ENCODE peak calls at places on chromosomes 4 and X, in seven cellular contexts. One of them, this sample, is unnamed.

GRCh38 chrX:39927380-39927779 is 170.4 kb downstream of the BCOR start:
- DNase-seq in ovary: no peak
- DNase-seq in tibial nerve: no peak
- DNase-seq in A549: no peak
- DNase-seq in transverse colon: no peak
- DNase-seq in suprapubic skin: no peak
- DNase-seq in K562: no peak
- DNase-seq in this sample: no peak

GRCh38 chr4:79982587-79983327 is 90.3 kb downstream of the ANTXR2 start:
- DNase-seq in ovary: no peak
- DNase-seq in tibial nerve: no peak
- DNase-seq in A549: no peak
- DNase-seq in transverse colon: no peak
- DNase-seq in suprapubic skin: no peak
- DNase-seq in K562: no peak
- DNase-seq in this sample: no peak

GRCh38 chr4:147496500-147496899 is 15.6 kb downstream of the EDNRA start:
- DNase-seq in ovary: no peak
- DNase-seq in tibial nerve: no peak
- DNase-seq in A549: no peak
- DNase-seq in transverse colon: no peak
- DNase-seq in suprapubic skin: no peak
- DNase-seq in K562: no peak
- DNase-seq in this sample: no peak

GRCh38 chrX:153628129-153628528 is 18.9 kb upstream of the DUSP9 start:
- DNase-seq in ovary: no peak
- DNase-seq in tibial nerve: no peak
- DNase-seq in A549: no peak
- DNase-seq in transverse colon: no peak
- DNase-seq in suprapubic skin: peak; percentile 31
- DNase-seq in K562: no peak
- DNase-seq in this sample: no peak

GRCh38 chrX:39450578-39450977 is 647.2 kb downstream of the BCOR start:
- DNase-seq in ovary: no peak
- DNase-seq in tibial nerve: no peak
- DNase-seq in A549: no peak
- DNase-seq in transverse colon: no peak
- DNase-seq in suprapubic skin: no peak
- DNase-seq in K562: peak; percentile 70
- DNase-seq in this sample: no peak

GRCh38 chrX:139825618-139826017 is 107.2 kb downstream of the ATP11C start:
- DNase-seq in ovary: no peak
- DNase-seq in tibial nerve: no peak
- DNase-seq in A549: no peak
- DNase-seq in transverse colon: no peak
- DNase-seq in suprapubic skin: no peak
- DNase-seq in K562: no peak
- DNase-seq in this sample: no peak

GRCh38 chr4:135840781-135841180 is 1639.2 kb upstream of the PABPC4L start:
- DNase-seq in ovary: no peak
- DNase-seq in tibial nerve: no peak
- DNase-seq in A549: no peak
- DNase-seq in transverse colon: no peak
- DNase-seq in suprapubic skin: no peak
- DNase-seq in K562: no peak
- DNase-seq in this sample: no peak

GRCh38 chr4:184384810-184385557 is 89.4 kb downstream of the IRF2 start:
- DNase-seq in ovary: no peak
- DNase-seq in tibial nerve: no peak
- DNase-seq in A549: no peak
- DNase-seq in transverse colon: no peak
- DNase-seq in suprapubic skin: no peak
- DNase-seq in K562: no peak
- DNase-seq in this sample: no peak

GRCh38 chrX:42023122-42023521 is 99.8 kb upstream of the CASK start:
- DNase-seq in ovary: no peak
- DNase-seq in tibial nerve: no peak
- DNase-seq in A549: no peak
- DNase-seq in transverse colon: no peak
- DNase-seq in suprapubic skin: no peak
- DNase-seq in K562: no peak
- DNase-seq in this sample: no peak

GRCh38 chrX:71976753-71977152 is 66.1 kb downstream of the NHSL2 start:
- DNase-seq in ovary: no peak
- DNase-seq in tibial nerve: no peak
- DNase-seq in A549: no peak
- DNase-seq in transverse colon: no peak
- DNase-seq in suprapubic skin: no peak
- DNase-seq in K562: no peak
- DNase-seq in this sample: no peak

GRCh38 chr4:112938461-112939058 is 110.9 kb upstream of the ANK2 start:
- DNase-seq in ovary: no peak
- DNase-seq in tibial nerve: no peak
- DNase-seq in A549: peak; percentile 22
- DNase-seq in transverse colon: no peak
- DNase-seq in suprapubic skin: no peak
- DNase-seq in K562: peak; percentile 10
- DNase-seq in this sample: no peak

GRCh38 chr4:177809786-177810185 is 367.5 kb upstream of the AGA start:
- DNase-seq in ovary: no peak
- DNase-seq in tibial nerve: no peak
- DNase-seq in A549: no peak
- DNase-seq in transverse colon: peak; percentile 17
- DNase-seq in suprapubic skin: no peak
- DNase-seq in K562: no peak
- DNase-seq in this sample: no peak

GRCh38 chr4:75598390-75598789 is 31.9 kb downstream of the CDKL2 start:
- DNase-seq in ovary: no peak
- DNase-seq in tibial nerve: no peak
- DNase-seq in A549: no peak
- DNase-seq in transverse colon: no peak
- DNase-seq in suprapubic skin: no peak
- DNase-seq in K562: peak; percentile 16
- DNase-seq in this sample: no peak

GRCh38 chrX:109840585-109840984 is 107.5 kb upstream of the ACSL4 start:
- DNase-seq in ovary: no peak
- DNase-seq in tibial nerve: peak; percentile 17
- DNase-seq in A549: peak; percentile 31
- DNase-seq in transverse colon: peak; percentile 18
- DNase-seq in suprapubic skin: no peak
- DNase-seq in K562: peak; percentile 70
- DNase-seq in this sample: peak; percentile 55

GRCh38 chr4:78325244-78326187 is 226.1 kb upstream of the ANXA3 start:
- DNase-seq in ovary: no peak
- DNase-seq in tibial nerve: no peak
- DNase-seq in A549: no peak
- DNase-seq in transverse colon: peak; percentile 42
- DNase-seq in suprapubic skin: no peak
- DNase-seq in K562: no peak
- DNase-seq in this sample: no peak

GRCh38 chr4:47686294-47686872 is 151.5 kb downstream of the CORIN start:
- DNase-seq in ovary: no peak
- DNase-seq in tibial nerve: peak; percentile 33
- DNase-seq in A549: peak; percentile 6
- DNase-seq in transverse colon: peak; percentile 57
- DNase-seq in suprapubic skin: no peak
- DNase-seq in K562: peak; percentile 65
- DNase-seq in this sample: peak; percentile 60

GRCh38 chrX:65688403-65688881 is 21.0 kb downstream of the MSN start:
- DNase-seq in ovary: no peak
- DNase-seq in tibial nerve: no peak
- DNase-seq in A549: no peak
- DNase-seq in transverse colon: peak; percentile 21
- DNase-seq in suprapubic skin: no peak
- DNase-seq in K562: no peak
- DNase-seq in this sample: peak; percentile 40

GRCh38 chrX:154093965-154094364 is 3.6 kb downstream of the MECP2 start:
- DNase-seq in ovary: no peak
- DNase-seq in tibial nerve: no peak
- DNase-seq in A549: no peak
- DNase-seq in transverse colon: no peak
- DNase-seq in suprapubic skin: no peak
- DNase-seq in K562: no peak
- DNase-seq in this sample: no peak

GRCh38 chr4:82677327-82677726 is 115.5 kb upstream of the TMEM150C start:
- DNase-seq in ovary: no peak
- DNase-seq in tibial nerve: no peak
- DNase-seq in A549: no peak
- DNase-seq in transverse colon: no peak
- DNase-seq in suprapubic skin: no peak
- DNase-seq in K562: no peak
- DNase-seq in this sample: no peak

GRCh38 chr4:15002659-15003440 is 569 bp downstream of the CPEB2 start:
- DNase-seq in ovary: peak; percentile 79
- DNase-seq in tibial nerve: peak; percentile 68
- DNase-seq in A549: peak; percentile 24
- DNase-seq in transverse colon: peak; percentile 86
- DNase-seq in suprapubic skin: peak; percentile 90
- DNase-seq in K562: peak; percentile 64
- DNase-seq in this sample: peak; percentile 79

GRCh38 chr4:15001248-15001824 is 945 bp upstream of the CPEB2 start:
- DNase-seq in ovary: peak; percentile 84
- DNase-seq in tibial nerve: peak; percentile 71
- DNase-seq in A549: peak; percentile 18
- DNase-seq in transverse colon: peak; percentile 70
- DNase-seq in suprapubic skin: peak; percentile 93
- DNase-seq in K562: peak; percentile 53
- DNase-seq in this sample: no peak

GRCh38 chr4:15003441-15003890 is 1.2 kb downstream of the CPEB2 start:
- DNase-seq in ovary: peak; percentile 79
- DNase-seq in tibial nerve: no peak
- DNase-seq in A549: no peak
- DNase-seq in transverse colon: peak; percentile 68
- DNase-seq in suprapubic skin: peak; percentile 82
- DNase-seq in K562: peak; percentile 60
- DNase-seq in this sample: peak; percentile 95

GRCh38 chr4:15003891-15004700 is 1.8 kb downstream of the CPEB2 start:
- DNase-seq in ovary: peak; percentile 68
- DNase-seq in tibial nerve: peak; percentile 25
- DNase-seq in A549: no peak
- DNase-seq in transverse colon: peak; percentile 45
- DNase-seq in suprapubic skin: peak; percentile 82
- DNase-seq in K562: peak; percentile 32
- DNase-seq in this sample: peak; percentile 52

DNA sequence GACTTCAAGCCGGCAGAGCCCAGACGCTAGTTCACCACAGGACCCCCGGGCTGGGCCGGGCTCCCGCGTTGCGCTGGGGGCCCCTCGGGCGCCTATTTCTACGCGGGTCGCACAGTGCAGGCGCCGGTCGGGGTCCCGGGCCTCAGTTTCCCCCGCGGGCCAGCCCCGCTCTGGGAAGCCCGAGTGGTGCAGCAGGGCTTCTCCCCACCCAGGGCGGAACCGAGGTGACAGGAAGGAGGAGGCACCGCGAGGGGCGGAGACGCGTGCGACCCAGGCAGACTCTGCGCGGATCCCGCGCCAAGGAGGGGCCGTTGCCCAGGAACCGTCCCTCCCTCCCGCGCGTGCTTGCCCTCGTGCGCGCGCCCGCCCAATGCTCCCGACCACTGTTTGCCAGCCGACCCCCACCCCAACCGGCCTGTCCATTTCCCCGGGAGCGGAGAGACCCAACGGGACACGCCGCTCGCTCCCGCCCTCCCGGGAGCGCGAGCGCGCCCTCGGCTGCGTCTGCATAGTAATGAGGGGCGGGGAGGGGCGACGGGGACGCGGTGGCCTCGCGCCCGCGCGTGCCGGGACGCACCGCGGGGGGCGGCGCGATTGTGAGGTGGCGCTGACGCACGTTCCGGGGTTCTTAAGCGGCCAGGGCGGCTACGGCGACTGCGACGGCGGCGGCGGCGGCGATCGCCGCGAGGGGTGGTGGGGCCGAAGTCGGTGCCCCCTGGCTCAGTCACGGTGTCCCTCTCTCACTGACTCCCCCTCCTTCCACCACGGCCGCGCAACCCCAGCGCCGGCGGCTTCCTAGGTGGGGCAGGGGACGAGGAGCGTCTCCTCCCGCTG is at the start of gene CPEB2:
- DNase-seq in ovary: peak; percentile 97
- DNase-seq in tibial nerve: peak; percentile 91
- DNase-seq in A549: peak; percentile 56
- DNase-seq in transverse colon: peak; percentile 96
- DNase-seq in suprapubic skin: peak; percentile 97
- DNase-seq in K562: peak; percentile 88
- DNase-seq in this sample: peak; percentile 99
- TF ChIP-seq POLR2A in ovary: peak; percentile 97
- TF ChIP-seq POLR2A in tibial nerve: peak; percentile 99
- TF ChIP-seq POLR2A in A549: peak; percentile 93
- TF ChIP-seq POLR2A in transverse colon: peak; percentile 98
- TF ChIP-seq POLR2A in suprapubic skin: peak; percentile 98
- TF ChIP-seq POLR2A in K562: peak; percentile 86
- TF ChIP-seq POLR2A in this sample: peak; percentile 100

DNA sequence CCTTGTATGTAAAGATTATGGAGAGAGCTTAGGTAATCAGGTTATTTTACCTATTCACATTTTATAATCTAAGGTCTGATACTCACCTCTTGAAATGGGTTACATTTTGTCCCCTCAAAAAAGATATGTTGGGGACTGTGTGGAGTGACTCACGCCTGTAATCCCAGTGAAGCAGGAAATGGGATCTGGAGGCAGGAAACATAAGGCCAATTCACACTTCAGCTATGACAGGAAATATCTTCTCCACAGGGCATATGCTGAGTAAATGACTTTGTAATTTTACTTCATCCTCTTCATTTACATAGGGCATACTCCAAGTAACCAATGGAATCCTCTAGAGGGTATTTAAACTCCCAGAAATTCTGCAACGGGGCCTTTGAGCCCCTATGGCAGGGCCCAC is 54.7 kb upstream of the ZMAT1 start:
- DNase-seq in ovary: no peak
- DNase-seq in tibial nerve: no peak
- DNase-seq in A549: no peak
- DNase-seq in transverse colon: no peak
- DNase-seq in suprapubic skin: no peak
- DNase-seq in K562: no peak
- DNase-seq in this sample: no peak
- H3K27ac ChIP-seq in ovary: no peak overlapping the region
- H3K27ac ChIP-seq in tibial nerve: no peak overlapping the region
- H3K27ac ChIP-seq in A549: no peak overlapping the region
- H3K27ac ChIP-seq in transverse colon: no peak overlapping the region
- H3K27ac ChIP-seq in suprapubic skin: no peak overlapping the region
- H3K27ac ChIP-seq in K562: no peak overlapping the region
- H3K27ac ChIP-seq in this sample: no peak overlapping the region

GRCh38 chr4:149057594-149057993 is 615.4 kb upstream of the NR3C2 start:
- DNase-seq in ovary: no peak
- DNase-seq in tibial nerve: no peak
- DNase-seq in A549: no peak
- DNase-seq in transverse colon: no peak
- DNase-seq in suprapubic skin: no peak
- DNase-seq in K562: no peak
- DNase-seq in this sample: no peak

GRCh38 chr4:149050840-149051239 is 608.6 kb upstream of the NR3C2 start:
- DNase-seq in ovary: no peak
- DNase-seq in tibial nerve: no peak
- DNase-seq in A549: no peak
- DNase-seq in transverse colon: no peak
- DNase-seq in suprapubic skin: no peak
- DNase-seq in K562: no peak
- DNase-seq in this sample: no peak

GRCh38 chr4:149056615-149057014 is 614.4 kb upstream of the NR3C2 start:
- DNase-seq in ovary: no peak
- DNase-seq in tibial nerve: no peak
- DNase-seq in A549: no peak
- DNase-seq in transverse colon: no peak
- DNase-seq in suprapubic skin: no peak
- DNase-seq in K562: no peak
- DNase-seq in this sample: no peak
- TF ChIP-seq EP300 in ovary: no peak
- TF ChIP-seq EP300 in tibial nerve: no peak
- TF ChIP-seq EP300 in A549: no peak
- TF ChIP-seq EP300 in transverse colon: no peak
- TF ChIP-seq EP300 in suprapubic skin: no peak
- TF ChIP-seq EP300 in K562: no peak
- TF ChIP-seq EP300 in this sample: no peak

GRCh38 chr4:99893991-99894981 is at the start of gene LAMTOR3:
- DNase-seq in ovary: peak; percentile 92
- DNase-seq in tibial nerve: peak; percentile 82
- DNase-seq in A549: peak; percentile 60
- DNase-seq in transverse colon: peak; percentile 94
- DNase-seq in suprapubic skin: peak; percentile 92
- DNase-seq in K562: peak; percentile 94
- DNase-seq in this sample: peak; percentile 95
- TF ChIP-seq POLR2A in ovary: peak; percentile 37
- TF ChIP-seq POLR2A in tibial nerve: no peak
- TF ChIP-seq POLR2A in A549: peak; percentile 12
- TF ChIP-seq POLR2A in transverse colon: peak; percentile 76
- TF ChIP-seq POLR2A in suprapubic skin: peak; percentile 36
- TF ChIP-seq POLR2A in K562: peak; percentile 71
- TF ChIP-seq POLR2A in this sample: peak; percentile 64